ENCODE peak calls at places on chromosomes 11 and 22, in ten cellular contexts. R, M, P, F, V, J, E, L, I and Z are unnamed samples.

GRCh38 chr11:18115360-18116127 is 9.7 kb upstream of the SAAL1 start:
- DNase-seq in R (peak; percentile 63), M (peak; percentile 34), P (peak; percentile 74), F (no peak), V (peak; percentile 84), J (peak; percentile 78), E (peak; percentile 65), L (peak; percentile 65), I (peak; percentile 19), Z (no peak)

GRCh38 chr22:45896153-45896951 is 80.6 kb downstream of the WNT7B start:
- DNase-seq in R (no peak), M (no peak), P (no peak), F (no peak), V (no peak), J (no peak), E (peak; percentile 66), L (no peak), I (no peak), Z (no peak)

GRCh38 chr22:35540600-35541253 is at the start of gene RASD2:
- DNase-seq in R (no peak), M (no peak), P (no peak), F (no peak), V (no peak), J (peak; percentile 48), E (no peak), L (no peak), I (no peak), Z (no peak)

GRCh38 chr22:44130076-44130711 is 50.5 kb upstream of the PARVG start:
- DNase-seq in R (peak; percentile 17), M (no peak), P (peak; percentile 10), F (no peak), V (no peak), J (no peak), E (no peak), L (no peak), I (no peak), Z (no peak)

GRCh38 chr11:34154059-34154875 is 48.8 kb downstream of the NAT10 start:
- DNase-seq in R (no peak), M (no peak), P (no peak), F (no peak), V (no peak), J (no peak), E (no peak), L (no peak), I (peak; percentile 42), Z (no peak)

GRCh38 chr11:45152740-45153595 is 6.5 kb downstream of the PRDM11 start:
- DNase-seq in R (no peak), M (no peak), P (no peak), F (no peak), V (peak; percentile 80), J (no peak), E (no peak), L (no peak), I (no peak), Z (no peak)

GRCh38 chr11:7548659-7549283 is 35.0 kb downstream of the PPFIBP2 start:
- DNase-seq in R (no peak), M (no peak), P (no peak), F (no peak), V (no peak), J (no peak), E (no peak), L (no peak), I (no peak), Z (no peak)

GRCh38 chr11:120778692-120779490 is 245.0 kb upstream of the TBCEL start:
- DNase-seq in R (no peak), M (no peak), P (no peak), F (no peak), V (peak; percentile 78), J (no peak), E (no peak), L (no peak), I (no peak), Z (peak; percentile 90)

GRCh38 chr11:109933126-109933525 is 160.1 kb upstream of the ZC3H12C start:
- DNase-seq in R (peak; percentile 59), M (no peak), P (peak; percentile 51), F (no peak), V (no peak), J (peak; percentile 26), E (no peak), L (peak; percentile 39), I (no peak), Z (no peak)

GRCh38 chr11:129283141-129283540 is 91.0 kb upstream of the ARHGAP32 start:
- DNase-seq in R (no peak), M (no peak), P (no peak), F (no peak), V (no peak), J (no peak), E (no peak), L (no peak), I (no peak), Z (no peak)

GRCh38 chr22:39907035-39907434 is 6.2 kb downstream of the GRAP2 start:
- DNase-seq in R (no peak), M (no peak), P (no peak), F (no peak), V (no peak), J (no peak), E (no peak), L (no peak), I (no peak), Z (no peak)

GRCh38 chr11:116162541-116163230 is 610.1 kb downstream of the BUD13 start:
- DNase-seq in R (no peak), M (no peak), P (no peak), F (no peak), V (no peak), J (no peak), E (peak; percentile 23), L (no peak), I (no peak), Z (peak; percentile 89)

GRCh38 chr11:96567193-96567592 is 177.4 kb downstream of the JRKL start:
- DNase-seq in R (peak; percentile 31), M (no peak), P (peak; percentile 37), F (no peak), V (no peak), J (no peak), E (no peak), L (peak; percentile 45), I (no peak), Z (no peak)

GRCh38 chr11:67983916-67984315 is 20.0 kb downstream of the UNC93B1 start:
- DNase-seq in R (no peak), M (no peak), P (no peak), F (no peak), V (no peak), J (no peak), E (no peak), L (no peak), I (no peak), Z (no peak)
- H3K4me3 ChIP-seq in R (no peak overlapping the region), M (no peak overlapping the region), P (no peak overlapping the region), F (no peak overlapping the region), V (no peak overlapping the region), J (no peak overlapping the region), E (no peak overlapping the region), L (no peak overlapping the region), I (no peak overlapping the region), Z (no peak overlapping the region)

GRCh38 chr11:67099841-67100324 is 19.2 kb upstream of the KDM2A start:
- DNase-seq in R (no peak), M (no peak), P (no peak), F (no peak), V (no peak), J (no peak), E (no peak), L (no peak), I (peak; percentile 63), Z (no peak)

GRCh38 chr11:67090717-67091116 is 28.3 kb upstream of the KDM2A start:
- DNase-seq in R (no peak), M (no peak), P (no peak), F (no peak), V (no peak), J (no peak), E (no peak), L (no peak), I (no peak), Z (no peak)

GRCh38 chr11:67098799-67099198 is 20.3 kb upstream of the KDM2A start:
- DNase-seq in R (no peak), M (no peak), P (no peak), F (no peak), V (no peak), J (no peak), E (no peak), L (no peak), I (no peak), Z (no peak)

DNA sequence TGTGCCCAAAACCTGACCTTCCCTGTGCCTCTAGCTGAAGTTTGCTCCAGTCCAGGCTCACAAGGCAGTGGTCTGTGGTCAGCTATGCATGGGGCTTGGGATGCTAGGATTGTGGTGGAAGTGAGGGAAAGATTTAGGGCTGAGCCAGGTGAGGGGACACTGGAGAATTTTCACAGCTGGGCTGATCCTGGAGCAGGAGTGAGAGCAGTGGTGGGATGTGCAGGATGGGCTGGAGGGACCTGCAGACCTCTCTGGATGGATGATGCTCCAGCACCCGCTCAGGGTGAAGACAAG is 23.9 kb upstream of the KDM2A start:
- DNase-seq in R (no peak), M (no peak), P (no peak), F (no peak), V (no peak), J (no peak), E (no peak), L (no peak), I (no peak), Z (no peak)
- TF ChIP-seq CTCF in R (no peak), M (no peak), P (no peak), F (no peak), V (no peak), J (no peak), E (no peak), L (no peak), I (no peak), Z (no peak)

GRCh38 chr11:57406337-57406904 is 16.0 kb upstream of the PRG2 start:
- DNase-seq in R (peak; percentile 29), M (no peak), P (no peak), F (no peak), V (no peak), J (peak; percentile 29), E (no peak), L (peak; percentile 27), I (peak; percentile 64), Z (no peak)
- H3K4me3 ChIP-seq in R (no peak overlapping the region), M (no peak overlapping the region), P (no peak overlapping the region), F (no peak overlapping the region), V (no peak overlapping the region), J (no peak overlapping the region), E (no peak overlapping the region), L (no peak overlapping the region), I (no peak overlapping the region), Z (no peak overlapping the region)

GRCh38 chr11:69102732-69103615 is 52.8 kb upstream of the SMIM38 start:
- DNase-seq in R (no peak), M (no peak), P (peak; percentile 15), F (no peak), V (no peak), J (peak; percentile 40), E (no peak), L (no peak), I (no peak), Z (no peak)
- TF ChIP-seq CTCF in R (no peak), M (no peak), P (peak; percentile 38), F (peak; percentile 18), V (no peak), J (peak; percentile 14), E (no peak), L (no peak), I (peak; percentile 38), Z (no peak)